ENCODE peak calls at places on chromosomes 2 and 18, in seven cellular contexts. N is IMR-90, J is mesenchymal stem cell, F is mesendoderm, S is H1, P is neuronal stem cell, R is trophoblast cell. U is an unnamed sample.

GRCh38 chr2:11827547-11827946 is 81.1 kb downstream of the LPIN1 start:
- DNase-seq in P (no peak), R (no peak), F (no peak), S (no peak), J (no peak), N (no peak), U (no peak)

GRCh38 chr2:149787206-149787605 is 199.6 kb upstream of the MMADHC start:
- DNase-seq in N (no peak), J (no peak), R (no peak), P (no peak), F (no peak), S (no peak), U (no peak)

GRCh38 chr2:85981579-85982247 is 92.9 kb upstream of the ST3GAL5 start:
- DNase-seq in N (no peak), F (no peak), J (no peak), R (no peak), S (no peak), P (no peak), U (peak)

GRCh38 chr18:42105382-42105781 is 150.3 kb downstream of the PIK3C3 start:
- DNase-seq in R (no peak), P (no peak), N (no peak), J (no peak), S (no peak), F (no peak), U (no peak)

GRCh38 chr18:34121157-34121807 is 103.4 kb downstream of the NOL4 start:
- DNase-seq in N (no peak), J (peak), S (no peak), R (peak), P (no peak), F (peak), U (no peak)

GRCh38 chr18:2898131-2898640 is 51.4 kb downstream of the EMILIN2 start:
- DNase-seq in P (no peak), N (peak), S (no peak), J (no peak), R (no peak), F (peak), U (no peak)

GRCh38 chr2:174768557-174768956 is 4.3 kb upstream of the CHRNA1 start:
- DNase-seq in S (no peak), F (no peak), J (no peak), R (no peak), P (no peak), N (no peak), U (no peak)

GRCh38 chr2:85439111-85439477 is 20.6 kb downstream of the SH2D6 start:
- DNase-seq in R (no peak), P (no peak), N (no peak), S (no peak), J (no peak), F (no peak), U (no peak)

GRCh38 chr2:239252433-239253200 is 148.2 kb downstream of the HDAC4 start:
- DNase-seq in P (no peak), S (no peak), J (no peak), R (no peak), N (peak), F (no peak), U (no peak)

GRCh38 chr2:240959941-240960308 is 38.5 kb upstream of the SNED1 start:
- DNase-seq in N (no peak), R (no peak), J (no peak), S (no peak), P (no peak), F (no peak), U (peak)

GRCh38 chr2:13180729-13181128 is 464.0 kb downstream of the TRIB2 start:
- DNase-seq in N (no peak), F (no peak), S (no peak), J (no peak), R (no peak), P (no peak), U (no peak)

GRCh38 chr2:134258684-134259408 is 5.0 kb downstream of the MGAT5 start:
- DNase-seq in S (no peak), P (no peak), F (no peak), R (no peak), J (no peak), N (no peak), U (no peak)

GRCh38 chr2:16900405-16901025 is 234.9 kb upstream of the CYRIA start:
- DNase-seq in N (no peak), S (peak), J (no peak), P (peak), R (peak), F (peak), U (peak)

GRCh38 chr18:63829886-63830285 is 54.7 kb downstream of the SERPINB7 start:
- DNase-seq in F (no peak), S (no peak), N (peak), P (no peak), R (no peak), J (no peak), U (no peak)

GRCh38 chr2:222797308-222797707 is 63.5 kb upstream of the ACSL3 start:
- DNase-seq in P (no peak), F (peak), J (peak), N (peak), S (no peak), R (no peak), U (no peak)

GRCh38 chr18:75478996-75479870 is 51.7 kb upstream of the SMIM21 start:
- DNase-seq in N (peak), F (peak), S (no peak), J (peak), R (no peak), P (peak), U (no peak)

GRCh38 chr2:7681852-7682461 is 764.7 kb downstream of the RNF144A start:
- DNase-seq in S (no peak), J (no peak), R (no peak), F (peak), N (no peak), P (no peak), U (no peak)

GRCh38 chr18:61770279-61770678 is 122.5 kb downstream of the RNF152 start:
- DNase-seq in S (no peak), J (no peak), N (no peak), R (no peak), F (no peak), P (no peak), U (no peak)

GRCh38 chr2:233051241-233052149 is 8.6 kb upstream of the INPP5D start:
- DNase-seq in J (peak), F (peak), S (peak), R (peak), N (peak), P (no peak), U (peak)

GRCh38 chr2:86466306-86466705 is 25.1 kb downstream of the KDM3A start:
- DNase-seq in J (no peak), S (no peak), F (no peak), N (no peak), P (no peak), R (no peak), U (no peak)

GRCh38 chr18:68887410-68887809 is 89.5 kb downstream of the CCDC102B start:
- DNase-seq in P (no peak), N (no peak), S (no peak), R (no peak), F (no peak), J (no peak), U (no peak)

GRCh38 chr2:85930129-85931124 is 41.6 kb upstream of the ST3GAL5 start:
- DNase-seq in S (no peak), J (no peak), N (no peak), R (peak), F (no peak), P (no peak), U (no peak)

GRCh38 chr2:46439582-46439981 is 39.8 kb upstream of the TMEM247 start:
- DNase-seq in P (no peak), F (no peak), J (no peak), R (no peak), N (no peak), S (no peak), U (no peak)

GRCh38 chr2:226760412-226761194 is 39.0 kb downstream of the IRS1 start:
- DNase-seq in S (no peak), N (peak), P (no peak), R (no peak), J (peak), F (no peak), U (no peak)

GRCh38 chr18:11246466-11246865 is 97.1 kb upstream of the PIEZO2 start:
- DNase-seq in S (no peak), N (peak), R (no peak), P (no peak), J (peak), F (no peak), U (no peak)

GRCh38 chr18:13893418-13893760 is 21.9 kb downstream of the MC2R start:
- DNase-seq in R (no peak), F (no peak), P (no peak), N (no peak), J (no peak), S (no peak), U (no peak)

GRCh38 chr2:112148477-112148876 is 10.3 kb downstream of the FBLN7 start:
- DNase-seq in F (no peak), S (no peak), P (no peak), R (no peak), N (no peak), J (no peak), U (no peak)

GRCh38 chr18:9928646-9929259 is 14.9 kb downstream of the VAPA start:
- DNase-seq in P (no peak), F (no peak), J (no peak), S (no peak), R (no peak), N (no peak), U (no peak)

GRCh38 chr18:78364123-78364522 is 615.5 kb upstream of the SALL3 start:
- DNase-seq in R (no peak), J (no peak), S (no peak), F (no peak), N (no peak), P (no peak), U (no peak)

GRCh38 chr2:118121986-118122767 is 33.9 kb downstream of the INSIG2 start:
- DNase-seq in S (no peak), F (no peak), J (no peak), N (no peak), P (no peak), R (peak), U (no peak)

GRCh38 chr2:26033270-26033768 is 565 bp upstream of the RAB10 start:
- DNase-seq in F (peak), N (peak), R (peak), P (peak), J (peak), S (no peak), U (no peak)

GRCh38 chr2:152676461-152676860 is 40.8 kb downstream of the PRPF40A start:
- DNase-seq in N (no peak), R (no peak), P (no peak), F (no peak), S (no peak), J (no peak), U (no peak)

GRCh38 chr2:152678808-152679207 is 38.5 kb downstream of the PRPF40A start:
- DNase-seq in P (no peak), N (no peak), R (no peak), S (no peak), F (no peak), J (no peak), U (no peak)

DNA sequence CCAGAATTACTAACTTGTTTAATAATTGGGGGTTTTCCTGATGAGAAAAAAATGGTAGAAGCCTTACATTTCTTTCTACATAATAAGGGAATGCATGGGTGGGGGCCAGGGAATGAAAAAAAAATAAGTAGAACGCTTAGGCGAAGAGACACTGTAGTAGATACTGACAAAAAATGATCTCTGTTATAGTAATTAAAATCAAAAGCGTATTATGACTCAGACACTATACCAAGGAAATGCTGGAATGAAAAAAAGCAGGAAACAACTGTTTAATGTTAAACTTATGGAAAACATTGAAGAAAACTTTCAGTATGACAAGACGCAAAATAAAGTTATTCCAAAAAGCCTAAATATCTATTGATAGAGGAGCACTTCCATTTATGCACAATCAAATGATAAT is 42.9 kb downstream of the PRPF40A start:
- DNase-seq in N (no peak), S (no peak), F (no peak), P (no peak), J (no peak), R (no peak), U (no peak)
- H3K23ac ChIP-seq in N (no peak), S (no peak), F (no peak), P (no peak), J (no peak), R (no peak), U (no peak)

GRCh38 chr2:36387258-36387916 is 31.8 kb downstream of the CRIM1 start:
- DNase-seq in F (no peak), J (peak), N (no peak), P (no peak), R (no peak), S (no peak), U (no peak)
- H3K4me2 ChIP-seq in F (no peak), J (no peak), N (peak), P (no peak), R (no peak), S (no peak), U (no peak)

GRCh38 chr2:83369601-83370418 is 1089.3 kb downstream of the SUCLG1 start:
- DNase-seq in P (no peak), F (no peak), R (no peak), J (no peak), N (no peak), S (no peak), U (no peak)
- H3K23ac ChIP-seq in P (no peak), F (no peak), R (no peak), J (no peak), N (no peak), S (no peak), U (no peak)

GRCh38 chr2:39484206-39484605 is 47.1 kb upstream of the MAP4K3 start:
- DNase-seq in S (no peak), N (no peak), R (no peak), F (peak), J (no peak), P (no peak), U (no peak)

GRCh38 chr2:39479696-39480095 is 42.6 kb upstream of the MAP4K3 start:
- DNase-seq in R (no peak), J (peak), F (no peak), N (peak), S (no peak), P (no peak), U (no peak)

GRCh38 chr2:39483530-39483929 is 46.4 kb upstream of the MAP4K3 start:
- DNase-seq in F (no peak), N (peak), P (no peak), S (no peak), R (no peak), J (no peak), U (no peak)

GRCh38 chr2:39484620-39485495 is 47.8 kb upstream of the MAP4K3 start:
- DNase-seq in J (no peak), F (no peak), N (no peak), P (no peak), R (no peak), S (no peak), U (no peak)

GRCh38 chr2:39481611-39482010 is 44.5 kb upstream of the MAP4K3 start:
- DNase-seq in R (no peak), N (peak), F (no peak), S (no peak), P (no peak), J (peak), U (no peak)
- H3K4me2 ChIP-seq in R (no peak), N (no peak), F (no peak), S (no peak), P (no peak), J (no peak), U (no peak)

U was measured in H9.